ENCODE peak calls at places on chromosome 19, in four cellular contexts. L is GM12865, O is fibroblast of pulmonary artery, G is left ventricle myocardium inferior. F is an unnamed sample.

GRCh38 chr19:43780706-43781525 is at the start of gene KCNN4:
- DNase-seq in L (peak; percentile 82), O (peak; percentile 19), G (no peak), F (peak; percentile 87)

GRCh38 chr19:34430738-34431625 is 2.8 kb downstream of the UBA2 start:
- DNase-seq in L (peak; percentile 81), O (peak; percentile 70), G (no peak), F (peak; percentile 63)

GRCh38 chr19:39795001-39795400 is 16.3 kb downstream of the LEUTX start:
- DNase-seq in L (peak; percentile 82), O (no peak), G (no peak), F (peak; percentile 21)

GRCh38 chr19:4524808-4525562 is 6.7 kb upstream of the PLIN4 start:
- DNase-seq in L (peak; percentile 62), O (peak; percentile 58), G (peak; percentile 58), F (peak; percentile 84)

GRCh38 chr19:10260141-10260584 is 8.1 kb downstream of the MRPL4 start:
- DNase-seq in L (peak; percentile 43), O (no peak), G (no peak), F (peak; percentile 86)

GRCh38 chr19:57334191-57334590 is 13.9 kb downstream of the ZNF543 start:
- DNase-seq in L (no peak), O (peak; percentile 26), G (no peak), F (no peak)

GRCh38 chr19:18153555-18154134 is 682 bp downstream of the PIK3R2 start:
- DNase-seq in L (no peak), O (no peak), G (no peak), F (peak; percentile 37)

GRCh38 chr19:46198756-46199155 is 30.8 kb upstream of the IGFL1 start:
- DNase-seq in L (no peak), O (no peak), G (no peak), F (no peak)

GRCh38 chr19:17041994-17042393 is 15.4 kb upstream of the CPAMD8 start:
- DNase-seq in L (no peak), O (peak; percentile 62), G (peak; percentile 53), F (no peak)

GRCh38 chr19:49932731-49933131 is 3.4 kb upstream of the NUP62 start:
- DNase-seq in L (no peak), O (no peak), G (no peak), F (peak; percentile 65)

GRCh38 chr19:18737954-18738351 is 53.2 kb downstream of the COMP start:
- DNase-seq in L (no peak), O (no peak), G (no peak), F (no peak)

GRCh38 chr19:34786236-34786635 is 13.2 kb upstream of the ZNF599 start:
- DNase-seq in L (no peak), O (no peak), G (no peak), F (no peak)

GRCh38 chr19:18500376-18500775 is 21.5 kb downstream of the ELL start:
- DNase-seq in L (no peak), O (no peak), G (peak; percentile 43), F (no peak)

GRCh38 chr19:49442354-49442753 is 1.0 kb upstream of the SLC17A7 start:
- DNase-seq in L (no peak), O (no peak), G (peak; percentile 45), F (peak; percentile 53)

GRCh38 chr19:4624301-4624700 is 15.0 kb upstream of the TNFAIP8L1 start:
- DNase-seq in L (no peak), O (no peak), G (no peak), F (no peak)

GRCh38 chr19:11535792-11536595 is 2.7 kb upstream of the CNN1 start:
- DNase-seq in L (peak; percentile 95), O (peak; percentile 90), G (peak; percentile 92), F (peak; percentile 93)

GRCh38 chr19:5480427-5480836 is 25.2 kb downstream of the ZNRF4 start:
- DNase-seq in L (peak; percentile 24), O (peak; percentile 29), G (no peak), F (peak; percentile 58)

GRCh38 chr19:11422163-11423068 is 3.3 kb upstream of the RGL3 start:
- DNase-seq in L (peak; percentile 86), O (peak; percentile 61), G (peak; percentile 84), F (peak; percentile 87)

GRCh38 chr19:1017906-1018305 is 3.0 kb downstream of the TMEM259 start:
- DNase-seq in L (no peak), O (no peak), G (peak; percentile 13), F (no peak)

GRCh38 chr19:39138221-39139211 is 12.9 kb downstream of the PAK4 start:
- DNase-seq in L (no peak), O (no peak), G (no peak), F (no peak)

GRCh38 chr19:9149976-9150375 is 9.8 kb downstream of the ZNF317 start:
- DNase-seq in L (no peak), O (no peak), G (no peak), F (no peak)

GRCh38 chr19:5046339-5047039 is 77.6 kb downstream of the KDM4B start:
- DNase-seq in L (no peak), O (no peak), G (no peak), F (no peak)

GRCh38 chr19:18290250-18291018 is 9.0 kb upstream of the JUND start:
- DNase-seq in L (peak; percentile 77), O (peak; percentile 60), G (peak; percentile 32), F (peak; percentile 100)

GRCh38 chr19:38134538-38135149 is 89.4 kb downstream of the DPF1 start:
- DNase-seq in L (peak; percentile 63), O (peak; percentile 60), G (no peak), F (peak; percentile 59)

GRCh38 chr19:54096642-54097106 is 3.9 kb downstream of the OSCAR start:
- DNase-seq in L (no peak), O (peak; percentile 54), G (no peak), F (no peak)
- TF ChIP-seq CTCF in L (no peak), O (peak; percentile 46), G (no peak), F (no peak)

GRCh38 chr19:23868630-23869029 is 46.1 kb upstream of the ZNF726 start:
- DNase-seq in L (no peak), O (no peak), G (no peak), F (no peak)

GRCh38 chr19:23872282-23872919 is 42.3 kb upstream of the ZNF726 start:
- DNase-seq in L (no peak), O (no peak), G (no peak), F (no peak)

DNA sequence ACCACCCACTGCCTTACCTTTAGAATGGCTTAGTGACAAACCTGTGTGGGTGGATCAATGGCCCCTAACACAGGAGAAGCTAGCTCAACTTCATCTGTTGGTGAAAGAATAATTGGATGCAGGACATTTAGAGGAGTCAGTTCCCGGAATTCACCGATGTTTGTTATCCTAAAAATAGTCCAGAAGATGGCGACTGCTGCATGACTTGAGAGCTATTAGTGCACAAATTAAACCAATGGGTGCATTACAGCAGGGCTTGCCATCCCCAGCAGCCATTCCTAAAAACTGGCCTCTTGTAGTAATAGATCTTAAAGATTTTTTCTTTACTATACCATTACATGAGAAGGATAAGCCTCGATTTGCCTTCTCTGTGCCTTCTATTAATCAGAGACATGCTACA is 46.8 kb upstream of the ZNF726 start:
- DNase-seq in L (no peak), O (no peak), G (no peak), F (no peak)
- TF ChIP-seq CTCF in L (no peak), O (no peak), G (no peak), F (no peak)

GRCh38 chr19:51664997-51665396 is 18.4 kb upstream of the SIGLEC14 start:
- DNase-seq in L (no peak), O (no peak), G (no peak), F (no peak)
- TF ChIP-seq CTCF in L (no peak), O (peak; percentile 22), G (no peak), F (peak; percentile 19)

GRCh38 chr19:41422456-41422855 is 4.7 kb downstream of the B3GNT8 start:
- DNase-seq in L (no peak), O (no peak), G (peak; percentile 41), F (no peak)

GRCh38 chr19:41422955-41423354 is 4.2 kb downstream of the B3GNT8 start:
- DNase-seq in L (no peak), O (no peak), G (no peak), F (no peak)

GRCh38 chr19:41425174-41426115 is 1.7 kb downstream of the B3GNT8 start:
- DNase-seq in L (no peak), O (no peak), G (no peak), F (no peak)

GRCh38 chr19:41426116-41426841 is 895 bp downstream of the B3GNT8 start:
- DNase-seq in L (no peak), O (no peak), G (peak; percentile 27), F (no peak)

GRCh38 chr19:41424335-41425173 is 2.6 kb downstream of the B3GNT8 start:
- DNase-seq in L (no peak), O (no peak), G (no peak), F (no peak)
- TF ChIP-seq CTCF in L (no peak), O (no peak), G (no peak), F (no peak)

DNA sequence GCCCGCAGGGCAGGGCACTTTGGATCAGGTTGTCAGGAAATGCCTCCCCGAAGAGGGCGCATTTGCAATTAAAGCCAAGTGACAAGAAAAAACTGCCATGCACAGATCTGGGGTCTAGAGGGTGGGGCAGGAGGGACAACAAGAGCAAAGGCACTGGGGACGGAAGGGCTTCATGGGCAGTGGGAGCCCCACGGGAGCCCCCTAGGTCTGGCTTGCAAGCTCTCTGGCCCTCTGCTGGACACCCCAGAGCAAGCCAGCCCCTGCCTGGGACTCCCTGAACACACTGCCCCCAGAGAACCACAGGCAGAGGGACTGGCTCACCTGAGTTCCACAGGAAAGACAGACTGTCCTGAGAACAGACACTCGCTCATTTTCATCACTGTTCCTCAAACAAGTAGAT is 30.2 kb upstream of the C19orf12 start:
- DNase-seq in L (no peak), O (no peak), G (no peak), F (no peak)
- TF ChIP-seq CTCF in L (no peak), O (peak; percentile 14), G (peak; percentile 14), F (no peak)

GRCh38 chr19:29596080-29596479 is 10.0 kb upstream of the POP4 start:
- DNase-seq in L (no peak), O (no peak), G (no peak), F (no peak)

GRCh38 chr19:29598036-29598435 is 8.0 kb upstream of the POP4 start:
- DNase-seq in L (no peak), O (no peak), G (no peak), F (no peak)

GRCh38 chr19:29593869-29594268 is 12.2 kb upstream of the POP4 start:
- DNase-seq in L (no peak), O (no peak), G (no peak), F (no peak)

GRCh38 chr19:29598496-29598895 is 7.6 kb upstream of the POP4 start:
- DNase-seq in L (no peak), O (no peak), G (no peak), F (no peak)

DNA sequence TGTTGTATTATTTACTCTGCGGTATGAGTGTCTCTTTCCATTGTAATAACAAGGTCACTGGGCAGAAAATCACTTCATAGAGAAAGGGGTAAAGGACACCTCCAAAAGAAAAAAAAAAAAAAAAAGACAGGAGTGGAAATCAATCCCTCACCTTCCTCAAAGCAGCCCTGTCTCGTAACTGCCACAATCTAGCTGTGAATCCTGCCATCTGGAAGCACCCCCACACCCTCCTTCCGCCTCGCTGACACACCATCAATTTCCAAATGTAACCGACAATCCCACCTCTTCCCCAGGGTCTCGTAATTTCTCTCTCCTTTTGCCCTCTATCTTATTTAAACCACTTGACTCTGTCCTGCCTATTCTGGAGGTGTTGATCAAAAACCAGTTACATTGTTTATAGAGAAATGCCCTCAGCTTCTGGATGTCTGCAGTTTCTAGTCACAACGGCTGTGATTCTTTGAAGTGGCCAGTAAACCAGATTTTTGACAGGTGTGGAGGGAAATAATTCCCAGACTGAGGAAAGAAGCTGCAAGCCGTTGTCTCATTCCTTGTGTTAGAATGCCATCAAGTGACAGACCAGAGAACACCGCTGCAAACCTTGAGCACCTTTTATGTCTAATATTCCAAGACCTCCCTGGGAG is 9.1 kb upstream of the POP4 start:
- DNase-seq in L (no peak), O (peak; percentile 52), G (no peak), F (no peak)
- TF ChIP-seq CTCF in L (peak; percentile 53), O (peak; percentile 32), G (peak; percentile 31), F (peak; percentile 48)